ENCODE peak calls at places on chromosomes 7 and 10, in four cellular contexts. N is GM12878, Y is K562, H is HepG2. T is an unnamed sample.
A peak's percentile ranks its signal among the peaks of the same experiment; 100 is the strongest.

GRCh38 chr7:8310876-8311275 is 48.9 kb upstream of the ICA1 start:
- DNase-seq in N (no peak), Y (no peak), H (no peak), T (no peak)

GRCh38 chr7:79317728-79318127 is 135.7 kb downstream of the MAGI2 start:
- DNase-seq in N (no peak), Y (no peak), H (peak; percentile 80), T (no peak)

GRCh38 chr10:103685880-103686669 is 169.3 kb downstream of the SH3PXD2A start:
- DNase-seq in N (no peak), Y (peak; percentile 72), H (peak; percentile 36), T (peak; percentile 86)

GRCh38 chr7:79778786-79779382 is 325.4 kb upstream of the MAGI2 start:
- DNase-seq in N (no peak), Y (no peak), H (no peak), T (no peak)

GRCh38 chr10:6700066-6700465 is 120.0 kb upstream of the PRKCQ start:
- DNase-seq in N (no peak), Y (no peak), H (no peak), T (no peak)

GRCh38 chr10:3292601-3293000 is 120.0 kb upstream of the PITRM1 start:
- DNase-seq in N (no peak), Y (no peak), H (no peak), T (no peak)

GRCh38 chr7:91031757-91032156 is 232.5 kb upstream of the FZD1 start:
- DNase-seq in N (no peak), Y (no peak), H (no peak), T (no peak)

GRCh38 chr10:16583382-16583781 is 61.7 kb upstream of the C1QL3 start:
- DNase-seq in N (no peak), Y (no peak), H (peak; percentile 4), T (no peak)

GRCh38 chr7:136386876-136387275 is 409.7 kb upstream of the MTPN start:
- DNase-seq in N (no peak), Y (no peak), H (no peak), T (no peak)

GRCh38 chr7:46715579-46715978 is 794.5 kb upstream of the IGFBP3 start:
- DNase-seq in N (no peak), Y (no peak), H (no peak), T (no peak)

GRCh38 chr10:51231754-51232153 is 157.5 kb downstream of the PRKG1 start:
- DNase-seq in N (no peak), Y (no peak), H (no peak), T (no peak)

GRCh38 chr7:90752051-90752450 is 155.9 kb downstream of the CDK14 start:
- DNase-seq in N (no peak), Y (no peak), H (no peak), T (no peak)

GRCh38 chr7:121302214-121302745 is 26.5 kb upstream of the WNT16 start:
- DNase-seq in N (no peak), Y (no peak), H (no peak), T (no peak)

GRCh38 chr10:15254808-15255655 is 86.5 kb upstream of the NMT2 start:
- DNase-seq in N (no peak), Y (no peak), H (no peak), T (no peak)

GRCh38 chr7:1049006-1049741 is 4.8 kb downstream of the GPR146 start:
- DNase-seq in N (no peak), Y (no peak), H (no peak), T (no peak)

GRCh38 chr10:48455055-48455391 is 148.5 kb downstream of the MAPK8 start:
- DNase-seq in N (no peak), Y (no peak), H (no peak), T (no peak)

GRCh38 chr10:82397859-82398258 is 522.9 kb downstream of the NRG3 start:
- DNase-seq in N (no peak), Y (no peak), H (no peak), T (no peak)

GRCh38 chr7:44964384-44964830 is 14.4 kb downstream of the MYO1G start:
- DNase-seq in N (no peak), Y (peak; percentile 48), H (no peak), T (peak; percentile 71)

GRCh38 chr7:73595358-73595757 is 17.0 kb upstream of the TBL2 start:
- DNase-seq in N (no peak), Y (no peak), H (no peak), T (no peak)

GRCh38 chr7:94350729-94351128 is 44.0 kb upstream of the COL1A2 start:
- DNase-seq in N (no peak), Y (no peak), H (no peak), T (no peak)

GRCh38 chr7:51054231-51054630 is 262.4 kb downstream of the COBL start:
- DNase-seq in N (no peak), Y (no peak), H (no peak), T (no peak)

GRCh38 chr7:137545059-137545730 is 201.7 kb upstream of the PTN start:
- DNase-seq in N (no peak), Y (no peak), H (peak; percentile 1), T (peak; percentile 34)

GRCh38 chr10:98425511-98426352 is 10.8 kb upstream of the PYROXD2 start:
- DNase-seq in N (no peak), Y (peak; percentile 45), H (peak; percentile 29), T (peak; percentile 78)

GRCh38 chr10:61844116-61844515 is 57.4 kb upstream of the ARID5B start:
- DNase-seq in N (no peak), Y (peak; percentile 54), H (no peak), T (no peak)

GRCh38 chr10:128274938-128275337 is 148.7 kb upstream of the MKI67 start:
- DNase-seq in N (no peak), Y (no peak), H (no peak), T (no peak)

GRCh38 chr7:3194501-3195141 is 106.4 kb upstream of the SDK1 start:
- DNase-seq in N (no peak), Y (no peak), H (peak; percentile 97), T (no peak)

GRCh38 chr10:132254841-132255240 is 52.9 kb downstream of the STK32C start:
- DNase-seq in N (no peak), Y (no peak), H (no peak), T (no peak)

GRCh38 chr10:32621969-32622368 is 176.0 kb downstream of the CCDC7 start:
- DNase-seq in N (no peak), Y (no peak), H (no peak), T (no peak)

GRCh38 chr7:156473476-156474240 is 166.9 kb upstream of the RNF32 start:
- DNase-seq in N (no peak), Y (peak; percentile 59), H (peak; percentile 25), T (peak; percentile 76)

GRCh38 chr7:25694690-25695089 is 457.3 kb upstream of the NFE2L3 start:
- DNase-seq in N (no peak), Y (no peak), H (no peak), T (no peak)

GRCh38 chr10:117217196-117217761 is 20.0 kb downstream of the KCNK18 start:
- DNase-seq in N (no peak), Y (no peak), H (no peak), T (no peak)

DNA sequence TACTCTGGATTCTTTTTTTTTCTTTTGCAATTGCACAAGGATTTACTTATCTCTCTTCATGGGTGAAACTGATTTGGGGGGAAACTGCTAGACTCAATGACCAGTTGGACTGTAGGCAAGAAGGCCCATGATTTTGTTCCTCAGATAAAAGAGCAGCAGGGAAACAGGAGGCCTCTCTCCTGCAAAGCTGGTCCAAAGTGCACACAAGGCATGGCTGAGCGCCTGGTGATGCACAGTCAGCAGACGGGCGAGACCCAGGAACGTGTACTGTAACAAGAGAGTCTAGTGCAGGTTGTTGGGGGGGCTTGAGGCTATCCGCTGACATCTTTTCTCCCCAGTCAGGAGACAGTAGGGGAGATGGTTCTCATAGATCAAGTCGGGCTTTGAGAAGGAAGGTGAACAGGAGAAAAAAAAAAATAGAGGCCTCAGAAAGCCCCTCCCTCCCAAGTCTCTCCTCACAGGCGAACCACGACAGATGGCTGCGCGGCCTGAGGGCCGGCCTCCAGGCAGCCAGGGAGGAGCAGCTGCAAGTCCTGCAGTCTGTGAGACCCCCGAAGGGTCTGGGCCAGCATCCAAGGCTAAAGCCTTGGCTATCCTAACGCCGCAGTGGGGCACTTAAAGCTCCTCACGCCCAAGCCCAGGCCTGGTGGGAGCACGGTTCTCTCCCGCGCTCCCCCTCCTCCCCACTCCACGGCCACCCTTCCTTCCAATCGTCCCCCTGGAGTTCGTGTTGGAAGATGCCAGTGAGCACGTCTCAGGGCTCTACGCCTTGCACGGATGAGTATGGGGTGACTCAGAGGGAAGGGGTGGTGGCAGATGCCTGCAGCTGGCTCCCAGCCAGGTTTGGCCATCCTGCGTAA is 68.4 kb downstream of the PRKAG2 start:
- DNase-seq in N (no peak), Y (no peak), H (peak; percentile 66), T (peak; percentile 59)
- TF ChIP-seq MXI1 in N (no peak), Y (no peak), H (no peak), T (no peak)

GRCh38 chr10:79995979-79996629 is 47.2 kb upstream of the SFTPD start:
- DNase-seq in N (no peak), Y (no peak), H (no peak), T (no peak)
- TF ChIP-seq FOXM1 in N (no peak), Y (no peak), H (no peak), T (no peak)

DNA sequence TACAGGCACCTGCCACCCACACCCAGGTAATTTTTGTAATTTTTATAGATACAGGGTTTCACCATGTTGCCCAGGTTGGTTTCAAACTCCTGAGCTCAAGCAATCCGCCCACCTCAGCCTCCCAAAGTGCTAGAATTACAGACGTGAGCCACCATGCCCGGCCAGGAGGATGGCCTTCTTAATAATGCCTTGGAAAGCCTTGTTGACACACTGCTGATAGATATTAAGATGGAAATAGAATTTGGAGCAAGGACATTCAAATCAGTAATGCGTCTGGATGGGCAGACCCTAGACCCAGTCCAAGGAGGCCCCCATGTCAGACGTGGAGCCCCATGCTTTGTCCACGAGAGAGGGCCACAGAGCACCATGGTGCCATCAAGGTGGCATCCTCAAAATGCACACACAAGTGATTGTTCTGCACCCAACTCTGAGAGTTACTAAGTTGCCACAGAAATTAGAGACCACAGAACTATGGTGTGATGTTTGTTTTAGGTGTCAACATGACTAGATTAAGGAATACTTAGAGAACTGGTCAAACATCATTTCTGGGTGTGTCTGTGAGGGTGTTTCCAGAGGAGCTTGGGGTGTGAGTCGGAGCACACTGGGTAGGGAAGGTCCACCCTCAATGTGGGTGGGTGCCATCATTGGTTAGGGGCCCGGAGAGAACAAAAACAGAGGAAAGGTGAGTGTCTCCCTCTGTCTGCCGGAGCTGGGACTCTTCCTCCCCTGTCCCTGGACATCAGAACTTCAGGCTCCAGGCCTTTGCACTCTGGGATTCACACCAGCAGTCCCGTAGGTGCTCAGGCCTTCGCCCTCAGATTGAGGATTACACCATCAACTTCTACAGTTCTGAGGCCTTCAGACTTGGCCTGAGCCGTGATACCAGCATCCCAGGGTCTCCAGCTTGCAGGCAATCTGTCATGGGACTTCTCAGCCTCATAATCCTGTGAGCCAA is 34.5 kb downstream of the EBF3 start:
- DNase-seq in N (no peak), Y (no peak), H (no peak), T (no peak)
- TF ChIP-seq SMC3 in N (no peak), Y (no peak), H (no peak), T (no peak)

GRCh38 chr7:134962270-134962669 is 24.0 kb upstream of the AGBL3 start:
- DNase-seq in N (no peak), Y (no peak), H (no peak), T (no peak)
- TF ChIP-seq MXI1 in N (no peak), Y (no peak), H (no peak), T (no peak)

GRCh38 chr10:69730251-69731156 is 71.2 kb upstream of the COL13A1 start:
- DNase-seq in N (no peak), Y (no peak), H (no peak), T (peak; percentile 56)
- TF ChIP-seq FOXM1 in N (no peak), Y (no peak), H (no peak), T (no peak)

DNA sequence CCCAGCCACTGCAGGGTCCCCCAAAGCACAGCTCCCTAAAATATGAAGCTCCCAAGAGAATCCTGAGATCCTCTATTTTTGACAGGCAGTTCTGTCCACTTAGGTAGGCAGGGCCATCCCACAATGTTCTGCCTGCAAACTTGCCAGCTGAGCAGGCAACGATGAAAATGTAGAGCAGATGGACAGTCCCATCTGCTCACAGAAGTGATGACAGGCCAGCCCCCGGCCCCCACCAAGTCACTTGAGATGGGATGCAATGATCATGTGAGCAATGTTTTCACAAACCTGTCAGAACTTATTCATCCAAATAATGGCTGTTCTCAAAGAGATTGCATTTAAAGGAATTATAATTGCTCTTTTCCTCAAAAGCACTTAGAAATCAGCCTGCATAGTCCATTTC is 301.4 kb downstream of the FGFR2 start:
- DNase-seq in N (no peak), Y (no peak), H (no peak), T (no peak)
- TF ChIP-seq SMC3 in N (no peak), Y (no peak), H (no peak), T (no peak)

T was measured in SK-N-SH.